ENCODE peak calls at places on chromosomes 13 and 19, in ten cellular contexts. J is NCI-H1417, Z is T1000, R is amniotic stem cell, I is smooth muscle cell of the brain vasculature, D is HCT116, W is AG04450, C is left ventricle myocardium inferior, T is cardiac muscle cell, A is NCI-H226. V is an unnamed sample.

GRCh38 chr19:13207237-13208130 is 57.3 kb downstream of the IER2 start:
- DNase-seq in J (no peak), D (no peak), W (no peak), R (no peak), C (peak; percentile 47), Z (no peak), I (no peak), T (peak; percentile 35), A (no peak), V (peak; percentile 68)

GRCh38 chr13:45333251-45333972 is 7.6 kb downstream of the TPT1 start:
- DNase-seq in R (no peak), W (no peak), J (no peak), T (no peak), D (no peak), I (no peak), Z (no peak), C (no peak), A (no peak), V (no peak)

GRCh38 chr13:109673477-109673876 is 112.9 kb downstream of the IRS2 start:
- DNase-seq in Z (no peak), J (no peak), W (no peak), I (peak; percentile 87), C (no peak), R (no peak), A (no peak), D (no peak), T (no peak), V (no peak)

GRCh38 chr13:76293751-76294150 is 592.5 kb downstream of the KCTD12 start:
- DNase-seq in Z (no peak), R (no peak), I (no peak), A (peak; percentile 17), D (no peak), J (no peak), W (no peak), T (peak; percentile 39), C (no peak), V (no peak)

GRCh38 chr13:111215081-111216047 is 100.3 kb downstream of the ARHGEF7 start:
- DNase-seq in J (no peak), D (no peak), Z (no peak), A (no peak), W (no peak), R (no peak), T (no peak), I (no peak), C (no peak), V (no peak)

GRCh38 chr13:109146393-109146792 is 517.0 kb downstream of the MYO16 start:
- DNase-seq in I (no peak), A (no peak), R (no peak), J (no peak), C (no peak), T (no peak), D (no peak), Z (no peak), W (no peak), V (no peak)

GRCh38 chr13:85935868-85936467 is 136.7 kb upstream of the SLITRK6 start:
- DNase-seq in W (no peak), D (no peak), Z (no peak), C (no peak), T (no peak), I (no peak), R (no peak), J (no peak), A (no peak), V (no peak)

GRCh38 chr19:55654833-55655647 is at the start of gene U2AF2:
- DNase-seq in J (peak; percentile 95), T (peak; percentile 95), I (peak; percentile 85), A (peak; percentile 86), Z (peak; percentile 88), D (peak; percentile 87), R (peak; percentile 93), W (peak; percentile 84), C (peak; percentile 95), V (peak; percentile 94)

GRCh38 chr19:4401482-4402170 is 814 bp upstream of the CHAF1A start:
- DNase-seq in Z (no peak), D (no peak), A (no peak), I (no peak), C (no peak), J (peak; percentile 38), R (no peak), W (no peak), T (no peak), V (no peak)

GRCh38 chr19:48965806-48966540 is 864 bp downstream of the FTL start:
- DNase-seq in T (peak; percentile 78), A (peak; percentile 67), D (peak; percentile 73), R (peak; percentile 74), J (peak; percentile 91), C (peak; percentile 89), W (no peak), Z (peak; percentile 79), I (no peak), V (no peak)

GRCh38 chr13:30172593-30173300 is 134.6 kb downstream of the KATNAL1 start:
- DNase-seq in T (no peak), C (no peak), J (no peak), Z (no peak), I (no peak), A (no peak), R (no peak), W (no peak), D (no peak), V (no peak)

GRCh38 chr19:6887326-6887725 is at the start of gene ADGRE1:
- DNase-seq in J (no peak), I (no peak), C (no peak), D (no peak), W (no peak), Z (no peak), T (no peak), A (no peak), R (no peak), V (no peak)

GRCh38 chr13:30319130-30319529 is 11.8 kb upstream of the KATNAL1 start:
- DNase-seq in W (no peak), R (no peak), Z (no peak), I (no peak), J (no peak), T (no peak), C (no peak), A (no peak), D (no peak), V (no peak)

GRCh38 chr19:49443366-49444099 is 2.2 kb upstream of the SLC17A7 start:
- DNase-seq in C (peak; percentile 95), T (peak; percentile 97), R (peak; percentile 87), I (peak; percentile 89), A (peak; percentile 91), W (peak; percentile 87), J (peak; percentile 96), Z (peak; percentile 91), D (peak; percentile 87), V (peak; percentile 97)

GRCh38 chr13:36788276-36788675 is 30.7 kb upstream of the RFXAP start:
- DNase-seq in W (no peak), J (no peak), I (no peak), A (no peak), D (no peak), C (no peak), R (no peak), T (no peak), Z (no peak), V (no peak)

GRCh38 chr13:57932071-57932470 is 300.5 kb downstream of the PCDH17 start:
- DNase-seq in T (no peak), A (no peak), R (no peak), C (no peak), Z (no peak), D (no peak), I (no peak), W (no peak), J (no peak), V (no peak)

GRCh38 chr13:94707400-94708021 is 4.8 kb downstream of the SOX21 start:
- DNase-seq in I (no peak), A (no peak), J (peak; percentile 31), T (no peak), R (no peak), D (no peak), W (no peak), Z (no peak), C (no peak), V (no peak)

GRCh38 chr13:42538996-42539395 is 35.0 kb upstream of the TNFSF11 start:
- DNase-seq in T (no peak), R (no peak), C (no peak), Z (no peak), J (no peak), W (no peak), I (no peak), D (no peak), A (no peak), V (no peak)

GRCh38 chr19:3374369-3375112 is 8.2 kb downstream of the NFIC start:
- DNase-seq in R (no peak), T (peak; percentile 35), C (peak; percentile 71), A (no peak), W (no peak), D (no peak), J (no peak), Z (no peak), I (no peak), V (peak; percentile 62)

GRCh38 chr13:109764045-109764444 is 22.3 kb downstream of the IRS2 start:
- DNase-seq in D (no peak), Z (no peak), C (no peak), A (no peak), I (no peak), R (no peak), W (no peak), T (no peak), J (no peak), V (no peak)

GRCh38 chr19:33798701-33799111 is 2.0 kb downstream of the KCTD15 start:
- DNase-seq in A (no peak), T (peak; percentile 53), I (no peak), C (no peak), J (no peak), W (no peak), R (no peak), Z (no peak), D (no peak), V (no peak)

GRCh38 chr13:44929691-44930090 is 59.6 kb downstream of the NUFIP1 start:
- DNase-seq in T (no peak), C (no peak), W (no peak), J (no peak), Z (no peak), R (no peak), D (no peak), I (no peak), A (no peak), V (no peak)

GRCh38 chr19:37695144-37695899 is 24.2 kb downstream of the ZNF607 start:
- DNase-seq in I (no peak), D (no peak), T (no peak), J (no peak), C (no peak), A (no peak), R (no peak), Z (no peak), W (no peak), V (no peak)

GRCh38 chr13:78875792-78876580 is 217.0 kb upstream of the OBI1 start:
- DNase-seq in J (no peak), C (no peak), R (no peak), Z (no peak), A (no peak), T (no peak), I (no peak), W (no peak), D (no peak), V (no peak)

GRCh38 chr13:79612604-79613003 is 131.6 kb downstream of the NDFIP2 start:
- DNase-seq in D (no peak), Z (no peak), W (no peak), I (no peak), C (no peak), T (no peak), J (no peak), A (no peak), R (no peak), V (no peak)

GRCh38 chr13:27573265-27573664 is 47.1 kb downstream of the LNX2 start:
- DNase-seq in T (peak; percentile 19), C (no peak), J (no peak), I (no peak), A (no peak), D (no peak), R (no peak), Z (no peak), W (peak; percentile 15), V (no peak)

GRCh38 chr13:41970022-41970421 is 9.1 kb upstream of the VWA8 start:
- DNase-seq in Z (no peak), T (no peak), W (no peak), D (no peak), C (no peak), I (no peak), A (no peak), J (no peak), R (no peak), V (no peak)

GRCh38 chr19:29587518-29587986 is 18.5 kb upstream of the POP4 start:
- DNase-seq in T (no peak), R (no peak), Z (peak; percentile 56), D (no peak), I (no peak), W (no peak), J (no peak), A (no peak), C (no peak), V (no peak)

V was measured in HuH-7.5.